ENCODE peak calls at places on chromosomes 6 and 20, in seven cellular contexts. Q, J, U, E, M, H and O are unnamed samples.

GRCh38 chr6:142846883-142847287 is 98.1 kb downstream of the HIVEP2 start:
- DNase-seq in Q (peak), J (peak), U (peak), E (peak), M (peak), H (peak), O (peak)

GRCh38 chr6:110587328-110587727 is 110.9 kb upstream of the SLC22A16 start:
- DNase-seq in Q (no peak), J (no peak), U (no peak), E (no peak), M (no peak), H (no peak), O (no peak)

GRCh38 chr20:48825551-48825885 is 2.3 kb downstream of the PREX1 start:
- DNase-seq in Q (no peak), J (no peak), U (no peak), E (no peak), M (no peak), H (no peak), O (no peak)

GRCh38 chr6:136294621-136295020 is 5.0 kb upstream of the BCLAF1 start:
- DNase-seq in Q (no peak), J (no peak), U (no peak), E (no peak), M (no peak), H (no peak), O (no peak)

GRCh38 chr20:38355161-38356012 is 9.1 kb downstream of the LBP start:
- DNase-seq in Q (no peak), J (no peak), U (no peak), E (peak), M (no peak), H (no peak), O (no peak)

GRCh38 chr20:33811763-33812672 is 870 bp downstream of the CHMP4B start:
- DNase-seq in Q (peak), J (peak), U (peak), E (peak), M (peak), H (peak), O (peak)

GRCh38 chr6:21506126-21506525 is 87.4 kb upstream of the SOX4 start:
- DNase-seq in Q (no peak), J (no peak), U (no peak), E (no peak), M (no peak), H (no peak), O (no peak)

GRCh38 chr20:10263385-10264165 is 44.9 kb downstream of the SNAP25 start:
- DNase-seq in Q (no peak), J (peak), U (no peak), E (no peak), M (no peak), H (peak), O (no peak)

GRCh38 chr6:113626470-113626869 is 230.7 kb upstream of the MARCKS start:
- DNase-seq in Q (no peak), J (no peak), U (no peak), E (no peak), M (no peak), H (no peak), O (no peak)

GRCh38 chr6:137951064-137951597 is 84.1 kb downstream of the TNFAIP3 start:
- DNase-seq in Q (no peak), J (no peak), U (no peak), E (no peak), M (no peak), H (no peak), O (no peak)

GRCh38 chr6:1227935-1228753 is 83.8 kb upstream of the FOXQ1 start:
- DNase-seq in Q (peak), J (peak), U (no peak), E (peak), M (no peak), H (no peak), O (no peak)

GRCh38 chr6:23202207-23202606 is 632.8 kb downstream of the HDGFL1 start:
- DNase-seq in Q (no peak), J (no peak), U (no peak), E (no peak), M (no peak), H (no peak), O (no peak)

GRCh38 chr6:166045173-166045957 is 122.3 kb downstream of the TBXT start:
- DNase-seq in Q (no peak), J (no peak), U (no peak), E (no peak), M (no peak), H (no peak), O (no peak)

GRCh38 chr6:112911949-112912348 is 564.8 kb downstream of the RFPL4B start:
- DNase-seq in Q (no peak), J (no peak), U (no peak), E (no peak), M (no peak), H (no peak), O (no peak)

GRCh38 chr6:34616230-34616591 is 60.1 kb upstream of the SPDEF start:
- DNase-seq in Q (no peak), J (no peak), U (no peak), E (no peak), M (no peak), H (no peak), O (no peak)

GRCh38 chr6:64224819-64225218 is 589.2 kb downstream of the PHF3 start:
- DNase-seq in Q (no peak), J (no peak), U (no peak), E (no peak), M (no peak), H (no peak), O (peak)

GRCh38 chr20:10508468-10509251 is 73.6 kb downstream of the SLX4IP start:
- DNase-seq in Q (no peak), J (no peak), U (no peak), E (no peak), M (peak), H (peak), O (peak)

GRCh38 chr20:53044296-53044695 is 72.1 kb downstream of the TSHZ2 start:
- DNase-seq in Q (no peak), J (no peak), U (no peak), E (no peak), M (no peak), H (no peak), O (no peak)

GRCh38 chr6:35294308-35294945 is 3.2 kb upstream of the DEF6 start:
- DNase-seq in Q (no peak), J (peak), U (peak), E (peak), M (no peak), H (peak), O (no peak)

GRCh38 chr6:13485303-13485702 is 2.1 kb downstream of the GFOD1 start:
- DNase-seq in Q (no peak), J (no peak), U (no peak), E (no peak), M (no peak), H (no peak), O (no peak)

GRCh38 chr6:3284436-3284876 is 25.7 kb downstream of the PSMG4 start:
- DNase-seq in Q (no peak), J (no peak), U (no peak), E (peak), M (peak), H (no peak), O (no peak)

GRCh38 chr6:80872194-80872950 is 765.9 kb downstream of the BCKDHB start:
- DNase-seq in Q (no peak), J (no peak), U (no peak), E (no peak), M (no peak), H (peak), O (peak)

GRCh38 chr6:11752350-11752749 is 26.3 kb downstream of the ADTRP start:
- DNase-seq in Q (no peak), J (no peak), U (no peak), E (no peak), M (no peak), H (no peak), O (no peak)

GRCh38 chr20:37229300-37229699 is 32.3 kb downstream of the GHRH start:
- DNase-seq in Q (no peak), J (no peak), U (no peak), E (peak), M (no peak), H (no peak), O (no peak)

GRCh38 chr6:132902866-132903265 is 88.5 kb downstream of the RPS12 start:
- DNase-seq in Q (no peak), J (no peak), U (no peak), E (no peak), M (no peak), H (peak), O (no peak)

GRCh38 chr20:10634683-10635411 is 39.0 kb downstream of the JAG1 start:
- DNase-seq in Q (no peak), J (no peak), U (peak), E (no peak), M (no peak), H (peak), O (peak)

GRCh38 chr20:2470051-2470431 is 548 bp downstream of the SNRPB start:
- DNase-seq in Q (peak), J (peak), U (peak), E (no peak), M (peak), H (peak), O (no peak)

GRCh38 chr6:22364314-22364713 is 67.5 kb upstream of the PRL start:
- DNase-seq in Q (no peak), J (no peak), U (peak), E (no peak), M (no peak), H (no peak), O (no peak)

GRCh38 chr20:1700990-1701389 is 43.4 kb upstream of the SIRPG start:
- DNase-seq in Q (no peak), J (no peak), U (peak), E (no peak), M (no peak), H (no peak), O (no peak)

GRCh38 chr20:14582855-14583254 is 245.4 kb upstream of the FLRT3 start:
- DNase-seq in Q (no peak), J (no peak), U (peak), E (no peak), M (no peak), H (no peak), O (peak)
- H3K4me3 ChIP-seq in Q (no peak), J (no peak), U (no peak), E (no peak), M (no peak), H (no peak), O (no peak)

GRCh38 chr6:43060755-43061633 is 1.6 kb downstream of the KLC4 start:
- DNase-seq in Q (no peak), J (no peak), U (no peak), E (no peak), M (no peak), H (no peak), O (no peak)
- H3K4me3 ChIP-seq in Q (peak), J (peak), U (peak), E (peak), M (no peak), H (no peak), O (no peak)

GRCh38 chr6:156163311-156163710 is 613.9 kb upstream of the ARID1B start:
- DNase-seq in Q (no peak), J (no peak), U (no peak), E (no peak), M (no peak), H (no peak), O (no peak)

GRCh38 chr6:156166093-156166492 is 611.1 kb upstream of the ARID1B start:
- DNase-seq in Q (no peak), J (no peak), U (no peak), E (no peak), M (no peak), H (no peak), O (no peak)

GRCh38 chr6:156164701-156165454 is 612.3 kb upstream of the ARID1B start:
- DNase-seq in Q (no peak), J (no peak), U (peak), E (no peak), M (no peak), H (no peak), O (no peak)

GRCh38 chr6:156169361-156169760 is 607.8 kb upstream of the ARID1B start:
- DNase-seq in Q (no peak), J (no peak), U (no peak), E (no peak), M (no peak), H (no peak), O (no peak)

DNA sequence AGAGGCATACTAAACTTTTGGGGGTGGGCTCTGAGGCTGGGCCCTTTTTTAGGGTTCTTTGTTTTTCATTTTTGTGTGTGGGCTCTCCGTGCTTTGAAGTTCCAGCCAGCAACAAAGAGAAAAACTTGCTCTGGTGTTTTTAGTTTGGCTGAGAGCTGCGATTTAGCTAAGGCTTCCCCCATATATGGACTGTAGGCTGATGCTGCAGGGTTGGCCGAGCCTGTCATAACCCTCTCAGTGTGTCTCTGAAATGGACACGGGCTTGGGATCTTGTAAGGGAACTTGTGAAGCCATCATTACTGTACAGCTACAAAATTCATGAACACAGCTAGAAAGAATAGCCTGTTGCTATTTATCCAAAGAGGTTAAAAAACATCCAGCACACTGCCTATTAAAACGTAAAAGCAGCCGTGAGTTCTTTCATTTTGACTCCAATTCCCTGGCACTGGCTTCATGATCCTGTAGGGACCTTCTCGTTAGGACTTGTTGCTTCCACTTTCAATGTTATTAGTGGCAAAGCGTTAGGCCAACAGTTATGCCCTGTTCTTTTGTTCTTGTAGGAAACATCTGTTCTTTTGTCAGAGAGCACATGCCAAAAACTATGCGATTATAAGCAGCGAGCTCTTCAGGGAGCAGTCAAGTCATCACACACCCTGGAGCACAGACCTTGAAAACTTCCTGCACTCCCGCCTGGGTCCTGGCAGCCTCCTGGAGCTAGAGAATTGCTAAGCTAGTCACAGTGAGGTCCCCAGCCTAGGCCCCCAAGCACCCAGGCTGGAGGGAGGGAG is 609.7 kb upstream of the ARID1B start:
- DNase-seq in Q (no peak), J (no peak), U (no peak), E (no peak), M (peak), H (peak), O (no peak)
- H3K4me3 ChIP-seq in Q (no peak), J (no peak), U (no peak), E (no peak), M (peak), H (peak), O (no peak)

DNA sequence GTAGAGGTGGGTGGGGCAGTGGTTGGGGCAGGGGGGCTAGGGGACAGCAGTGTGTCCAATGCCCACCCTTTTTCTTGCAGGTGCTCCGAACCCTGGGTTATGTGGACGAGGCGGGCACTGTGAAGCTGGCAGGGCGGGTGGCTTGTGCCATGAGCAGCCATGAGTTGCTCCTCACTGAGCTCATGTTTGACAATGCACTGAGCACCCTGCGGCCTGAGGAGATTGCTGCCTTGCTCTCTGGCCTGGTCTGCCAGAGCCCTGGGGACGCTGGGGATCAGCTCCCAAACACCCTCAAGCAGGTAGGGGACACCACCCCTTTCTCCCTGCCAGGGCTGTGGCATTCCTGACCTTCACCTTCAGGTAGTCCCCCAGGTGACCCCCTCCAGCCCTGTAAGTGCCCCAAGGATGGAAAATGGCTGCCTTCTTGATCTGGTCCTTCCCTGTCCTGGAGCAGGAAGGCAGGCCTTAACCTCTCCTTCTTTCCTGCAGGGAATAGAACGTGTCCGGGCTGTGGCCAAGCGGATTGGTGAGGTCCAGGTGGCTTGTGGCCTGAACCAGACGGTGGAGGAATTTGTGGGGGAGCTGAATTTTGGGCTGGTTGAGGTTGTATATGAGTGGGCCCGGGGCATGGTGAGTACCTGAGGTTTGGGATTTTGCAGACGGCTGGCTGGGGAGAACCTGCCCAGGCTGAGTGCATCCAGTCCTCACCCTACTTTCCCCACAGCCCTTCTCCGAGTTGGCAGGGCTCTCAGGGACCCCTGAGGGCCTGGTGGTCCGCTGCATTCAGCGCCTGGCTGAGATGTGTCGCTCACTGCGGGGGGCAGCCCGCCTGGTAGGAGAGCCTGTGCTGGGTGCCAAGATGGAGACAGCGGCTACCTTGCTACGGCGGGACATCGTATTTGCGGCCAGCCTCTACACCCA is 2.9 kb downstream of the DXO start:
- DNase-seq in Q (no peak), J (no peak), U (no peak), E (no peak), M (no peak), H (no peak), O (no peak)
- H3K4me3 ChIP-seq in Q (no peak), J (no peak), U (no peak), E (no peak), M (no peak), H (no peak), O (no peak)

DNA sequence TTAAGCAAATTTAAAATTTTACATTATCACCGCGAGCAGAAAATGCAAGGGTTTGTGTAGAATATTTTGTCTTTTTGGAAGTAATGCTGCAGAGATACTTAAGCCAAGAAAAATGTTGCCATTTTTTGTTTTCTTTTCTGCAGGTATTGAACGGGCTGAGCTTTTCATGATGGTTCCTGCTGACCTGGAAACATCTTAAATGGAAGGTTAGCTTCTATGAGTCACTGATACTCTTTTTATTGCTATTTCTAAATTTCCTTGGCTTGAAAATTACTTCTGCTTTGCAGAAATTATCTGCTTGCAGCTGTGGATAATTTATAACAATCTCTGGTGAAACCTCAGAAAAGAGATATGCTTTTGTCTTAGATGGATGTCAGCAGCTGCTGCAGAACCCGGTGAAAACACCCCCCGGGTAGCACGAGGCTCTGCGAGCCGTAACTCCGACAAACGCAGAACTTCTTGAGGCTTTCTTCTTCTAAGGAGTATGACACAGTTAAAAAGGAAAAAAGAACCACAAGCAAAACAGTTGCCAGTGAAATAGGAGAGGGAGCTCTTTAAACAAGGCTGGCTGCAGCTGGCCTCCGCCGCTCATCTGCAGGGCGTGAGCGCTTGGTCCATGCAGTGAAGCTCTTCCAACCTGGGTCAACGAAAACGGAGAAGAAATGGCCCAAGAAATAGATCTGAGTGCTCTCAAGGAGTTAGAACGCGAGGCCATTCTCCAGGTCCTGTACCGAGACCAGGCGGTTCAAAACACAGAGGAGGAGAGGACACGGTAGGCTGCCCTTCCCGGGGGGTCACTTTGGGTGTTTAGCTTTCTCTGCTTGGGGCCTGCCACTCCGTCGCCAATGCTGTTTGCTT is 13.0 kb downstream of the SYTL3 start:
- DNase-seq in Q (no peak), J (no peak), U (peak), E (no peak), M (peak), H (peak), O (no peak)
- H3K4me3 ChIP-seq in Q (no peak), J (no peak), U (peak), E (no peak), M (peak), H (peak), O (peak)

DNA sequence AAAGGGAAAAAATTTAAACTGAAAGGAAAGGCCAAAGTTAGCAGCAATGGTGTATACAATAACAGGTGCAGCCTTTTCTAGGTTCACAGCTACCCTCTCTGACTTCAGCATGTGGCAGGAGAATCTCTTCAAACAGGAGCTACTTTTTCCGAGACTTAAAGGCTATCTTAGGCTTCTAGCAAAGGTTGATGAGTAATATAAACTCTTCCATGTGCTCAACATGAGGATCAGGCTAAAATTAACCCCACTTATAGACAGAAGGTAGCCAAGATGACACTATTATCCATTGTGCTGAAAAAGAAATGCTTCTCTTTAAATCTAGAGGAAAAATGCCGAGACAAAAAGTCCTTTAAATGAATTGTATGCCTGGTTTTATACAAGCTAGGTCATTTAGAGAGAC is 216.6 kb upstream of the CITED2 start:
- DNase-seq in Q (no peak), J (no peak), U (no peak), E (no peak), M (no peak), H (no peak), O (no peak)
- H3K4me3 ChIP-seq in Q (no peak), J (no peak), U (no peak), E (no peak), M (no peak), H (no peak), O (no peak)

GRCh38 chr20:63864545-63864977 is 509 bp upstream of the TPD52L2 start:
- DNase-seq in Q (no peak), J (no peak), U (no peak), E (no peak), M (no peak), H (no peak), O (no peak)
- H3K4me3 ChIP-seq in Q (peak), J (peak), U (peak), E (peak), M (peak), H (peak), O (peak)

GRCh38 chr20:45049904-45050471 is 50.9 kb downstream of the KCNS1 start:
- DNase-seq in Q (no peak), J (no peak), U (no peak), E (no peak), M (no peak), H (no peak), O (no peak)

GRCh38 chr20:45051497-45052060 is 49.3 kb downstream of the KCNS1 start:
- DNase-seq in Q (no peak), J (no peak), U (no peak), E (no peak), M (no peak), H (no peak), O (no peak)

GRCh38 chr20:45052698-45053440 is 48.1 kb downstream of the KCNS1 start:
- DNase-seq in Q (no peak), J (no peak), U (no peak), E (no peak), M (no peak), H (peak), O (no peak)

GRCh38 chr20:45047581-45048119 is 53.3 kb downstream of the KCNS1 start:
- DNase-seq in Q (no peak), J (no peak), U (no peak), E (no peak), M (no peak), H (no peak), O (no peak)

GRCh38 chr20:45049438-45049837 is 51.5 kb downstream of the KCNS1 start:
- DNase-seq in Q (no peak), J (no peak), U (no peak), E (no peak), M (no peak), H (no peak), O (no peak)
- H3K4me3 ChIP-seq in Q (no peak), J (no peak), U (no peak), E (no peak), M (no peak), H (no peak), O (no peak)

GRCh38 chr6:33288942-33289783 is at the start of the genes PFDN6 and WDR46:
- DNase-seq in Q (peak), J (peak), U (peak), E (peak), M (peak), H (peak), O (peak)
- H3K4me3 ChIP-seq in Q (peak), J (peak), U (peak), E (peak), M (peak), H (peak), O (peak)